ENCODE peak calls at places on chromosomes 3 and 15, in nine cellular contexts. N is PC-9; G is fibroblast of the aortic adventitia; P is glomerular endothelial cell; T is esophagus muscularis mucosa; B is HTR-8/SVneo; L is HAP-1; K is activated CD4-positive, alpha-beta T cell treated with anti-CD3 and anti-CD28 coated beads, Interleukin-2, amount 50 U/mL, for 1 hour; W is stimulated activated CD4-positive, alpha-beta T cell treated with anti-CD3 and anti-CD28 coated beads, Interleukin-2, amount 100 ng/mL, for 24 hours. D is an unnamed sample.

GRCh38 chr3:140816372-140816771 is 125.3 kb upstream of the SLC25A36 start:
- DNase-seq in N (no peak), G (no peak), P (no peak), T (no peak), B (no peak), L (no peak), K (no peak), W (no peak), D (no peak)

GRCh38 chr15:82262422-82263026 is at the start of the genes EFL1 and SAXO2:
- DNase-seq in N (peak), G (peak), P (peak), T (peak), B (peak), L (peak), K (peak), W (peak), D (peak)

GRCh38 chr3:16066975-16067374 is 107.5 kb upstream of the GALNT15 start:
- DNase-seq in N (no peak), G (peak), P (no peak), T (no peak), B (no peak), L (no peak), K (no peak), W (no peak), D (peak)

GRCh38 chr3:97658670-97659285 is 105.8 kb upstream of the ARL6 start:
- DNase-seq in N (no peak), G (peak), P (peak), T (no peak), B (peak), L (peak), K (no peak), W (no peak), D (no peak)

GRCh38 chr3:58755153-58755552 is 88.6 kb upstream of the FAM3D start:
- DNase-seq in N (no peak), G (no peak), P (no peak), T (no peak), B (no peak), L (no peak), K (no peak), W (no peak), D (no peak)

GRCh38 chr15:60362318-60363023 is 35.3 kb downstream of the ANXA2 start:
- DNase-seq in N (peak), G (peak), P (no peak), T (no peak), B (no peak), L (no peak), K (no peak), W (peak), D (peak)

GRCh38 chr15:39194431-39194830 is 386.4 kb upstream of the THBS1 start:
- DNase-seq in N (no peak), G (peak), P (no peak), T (no peak), B (no peak), L (no peak), K (no peak), W (no peak), D (peak)

GRCh38 chr3:62559831-62560445 is 186.6 kb upstream of the FEZF2 start:
- DNase-seq in N (no peak), G (peak), P (no peak), T (peak), B (peak), L (no peak), K (no peak), W (no peak), D (no peak)

GRCh38 chr3:188962253-188963247 is 209.2 kb upstream of the TPRG1 start:
- DNase-seq in N (no peak), G (peak), P (no peak), T (no peak), B (no peak), L (no peak), K (no peak), W (no peak), D (no peak)

GRCh38 chr15:71729319-71729718 is 81.0 kb upstream of the NR2E3 start:
- DNase-seq in N (no peak), G (no peak), P (no peak), T (no peak), B (no peak), L (no peak), K (no peak), W (no peak), D (no peak)

GRCh38 chr3:114154321-114154821 is 24.5 kb downstream of the DRD3 start:
- DNase-seq in N (no peak), G (no peak), P (no peak), T (no peak), B (no peak), L (peak), K (no peak), W (no peak), D (no peak)

GRCh38 chr3:77196146-77196545 is 156.2 kb downstream of the ROBO2 start:
- DNase-seq in N (no peak), G (no peak), P (no peak), T (no peak), B (no peak), L (no peak), K (no peak), W (no peak), D (no peak)

GRCh38 chr3:11391172-11391879 is 119.1 kb downstream of the ATG7 start:
- DNase-seq in N (no peak), G (peak), P (no peak), T (no peak), B (no peak), L (no peak), K (no peak), W (no peak), D (peak)

GRCh38 chr3:129575233-129575986 is 31.1 kb downstream of the PLXND1 start:
- DNase-seq in N (no peak), G (no peak), P (no peak), T (no peak), B (no peak), L (no peak), K (no peak), W (no peak), D (no peak)

GRCh38 chr3:4772858-4773257 is 206.4 kb upstream of the BHLHE40 start:
- DNase-seq in N (no peak), G (no peak), P (no peak), T (no peak), B (no peak), L (no peak), K (no peak), W (no peak), D (no peak)

GRCh38 chr3:110381992-110382391 is 689.6 kb upstream of the NECTIN3 start:
- DNase-seq in N (no peak), G (no peak), P (no peak), T (no peak), B (no peak), L (no peak), K (no peak), W (no peak), D (no peak)

GRCh38 chr3:155676252-155676981 is 68.5 kb downstream of the PLCH1 start:
- DNase-seq in N (peak), G (peak), P (no peak), T (no peak), B (no peak), L (peak), K (no peak), W (no peak), D (peak)

GRCh38 chr15:62896969-62897486 is 145.5 kb upstream of the TPM1 start:
- DNase-seq in N (peak), G (peak), P (peak), T (peak), B (peak), L (peak), K (no peak), W (no peak), D (peak)

GRCh38 chr3:99949956-99950670 is 132.5 kb downstream of the CMSS1 start:
- DNase-seq in N (no peak), G (no peak), P (no peak), T (no peak), B (no peak), L (no peak), K (no peak), W (no peak), D (no peak)

D was measured in astrocyte.